ENCODE peak calls at places on chromosome 20, in nine cellular contexts. W is NCI-H526; P is activated T-helper 1 cell treated with anti-CD3 and anti-CD28 coated beads, Interleukin-12 subunit alpha, Interleukin-12 subunit beta, Interleukin-2, Interleukin-4 antibody, amounts not matched to agents 30 ng/mL and 10 ng/mL and 1 ng/mL, durations not matched to agents 14 hours and 24 hours and 36 hours; U is psoas muscle; C is activated CD4-positive, CD25-positive, alpha-beta regulatory T cell; G is fibroblast of lung; L is activated T-cell treated with anti-CD3 and anti-CD28 coated beads, Interleukin-2, amount 50 U/mL, for 48 hours; A is AG08395; I is GM12865. D is an unnamed sample.

GRCh38 chr20:59163641-59164530 is at the start of gene ZNF831:
- DNase-seq in W (no peak), P (peak; percentile 38), U (no peak), C (no peak), G (no peak), L (peak; percentile 58), A (no peak), I (peak; percentile 16), D (no peak)

GRCh38 chr20:11982958-11983470 is 65.3 kb downstream of the BTBD3 start:
- DNase-seq in W (no peak), P (no peak), U (no peak), C (no peak), G (no peak), L (no peak), A (no peak), I (no peak), D (no peak)

GRCh38 chr20:10856237-10856636 is 182.4 kb upstream of the JAG1 start:
- DNase-seq in W (no peak), P (no peak), U (no peak), C (no peak), G (peak; percentile 26), L (no peak), A (no peak), I (no peak), D (no peak)

GRCh38 chr20:24969203-24970029 is 20.3 kb downstream of the CST7 start:
- DNase-seq in W (no peak), P (no peak), U (no peak), C (no peak), G (no peak), L (no peak), A (no peak), I (no peak), D (no peak)

GRCh38 chr20:57396638-57397003 is 5.4 kb downstream of the RBM38 start:
- DNase-seq in W (no peak), P (no peak), U (no peak), C (no peak), G (no peak), L (no peak), A (no peak), I (no peak), D (no peak)

GRCh38 chr20:58094698-58095097 is 133.8 kb downstream of the ANKRD60 start:
- DNase-seq in W (no peak), P (no peak), U (no peak), C (no peak), G (no peak), L (no peak), A (no peak), I (no peak), D (no peak)

GRCh38 chr20:54068966-54069365 is 1.4 kb downstream of the BCAS1 start:
- DNase-seq in W (no peak), P (no peak), U (no peak), C (no peak), G (no peak), L (no peak), A (no peak), I (no peak), D (no peak)

GRCh38 chr20:63413323-63413722 is 52.2 kb upstream of the CHRNA4 start:
- DNase-seq in W (no peak), P (no peak), U (no peak), C (no peak), G (no peak), L (no peak), A (no peak), I (no peak), D (no peak)

GRCh38 chr20:8862092-8862491 is 206.8 kb upstream of the PLCB4 start:
- DNase-seq in W (peak; percentile 24), P (no peak), U (no peak), C (no peak), G (no peak), L (no peak), A (no peak), I (no peak), D (no peak)

GRCh38 chr20:60937581-60937980 is 314.5 kb upstream of the CDH4 start:
- DNase-seq in W (no peak), P (no peak), U (no peak), C (no peak), G (no peak), L (no peak), A (no peak), I (no peak), D (no peak)

GRCh38 chr20:47326718-47327137 is 29.8 kb downstream of the ZMYND8 start:
- DNase-seq in W (no peak), P (no peak), U (no peak), C (no peak), G (peak; percentile 81), L (no peak), A (no peak), I (no peak), D (no peak)

GRCh38 chr20:24783631-24784492 is 165.2 kb upstream of the CST7 start:
- DNase-seq in W (peak; percentile 17), P (no peak), U (no peak), C (no peak), G (no peak), L (no peak), A (no peak), I (peak; percentile 73), D (no peak)

GRCh38 chr20:45413479-45413878 is 2.5 kb upstream of the PIGT start:
- DNase-seq in W (no peak), P (no peak), U (no peak), C (no peak), G (no peak), L (no peak), A (no peak), I (no peak), D (no peak)

GRCh38 chr20:19649041-19649440 is 109.0 kb upstream of the RIN2 start:
- DNase-seq in W (no peak), P (no peak), U (no peak), C (no peak), G (no peak), L (no peak), A (no peak), I (no peak), D (no peak)

GRCh38 chr20:17460119-17460518 is 71.1 kb downstream of the BFSP1 start:
- DNase-seq in W (no peak), P (no peak), U (no peak), C (no peak), G (no peak), L (no peak), A (no peak), I (no peak), D (no peak)

GRCh38 chr20:17762243-17762872 is 62.6 kb downstream of the BANF2 start:
- DNase-seq in W (no peak), P (no peak), U (no peak), C (no peak), G (no peak), L (no peak), A (no peak), I (no peak), D (no peak)

GRCh38 chr20:18916886-18917785 is 103.6 kb downstream of the SCP2D1 start:
- DNase-seq in W (no peak), P (no peak), U (no peak), C (no peak), G (no peak), L (no peak), A (no peak), I (no peak), D (no peak)

GRCh38 chr20:10113746-10114145 is 79.0 kb downstream of the ANKEF1 start:
- DNase-seq in W (no peak), P (no peak), U (no peak), C (no peak), G (peak; percentile 53), L (no peak), A (no peak), I (no peak), D (no peak)

GRCh38 chr20:20370087-20370575 is 2.2 kb downstream of the INSM1 start:
- DNase-seq in W (no peak), P (no peak), U (no peak), C (no peak), G (no peak), L (no peak), A (no peak), I (no peak), D (no peak)

GRCh38 chr20:61982240-61982950 is 83.3 kb downstream of the TAF4 start:
- DNase-seq in W (no peak), P (no peak), U (no peak), C (no peak), G (no peak), L (no peak), A (no peak), I (no peak), D (no peak)